ENCODE peak calls at places on chromosome 18, in five cellular contexts. C is K562, I is GM12878, T is H1, V is HepG2. W is an unnamed sample.

GRCh38 chr18:75033516-75033915 is 175.4 kb downstream of the PTGR3 start:
- DNase-seq in I (no peak), V (no peak), T (no peak), C (no peak), W (no peak)

GRCh38 chr18:13608791-13609552 is 117.4 kb downstream of the FAM210A start:
- DNase-seq in V (no peak), C (no peak), T (no peak), I (no peak), W (no peak)

GRCh38 chr18:74896390-74896991 is 298.8 kb downstream of the ZNF407 start:
- DNase-seq in T (no peak), I (no peak), C (no peak), V (peak; percentile 62), W (peak; percentile 51)

GRCh38 chr18:55302337-55302833 is 285.6 kb downstream of the TCF4 start:
- DNase-seq in I (no peak), C (no peak), T (no peak), V (no peak), W (no peak)

GRCh38 chr18:71673498-71673897 is 870.6 kb downstream of the CBLN2 start:
- DNase-seq in C (no peak), T (no peak), V (no peak), I (no peak), W (no peak)

GRCh38 chr18:13485604-13486003 is 240.8 kb downstream of the FAM210A start:
- DNase-seq in C (no peak), I (no peak), T (no peak), V (no peak), W (no peak)

GRCh38 chr18:63686871-63687270 is 15.9 kb upstream of the SERPINB11 start:
- DNase-seq in V (no peak), C (no peak), I (no peak), T (no peak), W (no peak)

GRCh38 chr18:62948788-62949187 is 233.4 kb downstream of the PHLPP1 start:
- DNase-seq in I (no peak), C (no peak), T (no peak), V (no peak), W (no peak)

GRCh38 chr18:47756364-47757016 is 174.0 kb downstream of the SMAD2 start:
- DNase-seq in I (no peak), T (peak; percentile 34), V (peak; percentile 46), C (peak; percentile 50), W (peak; percentile 44)

GRCh38 chr18:55287146-55287806 is 300.7 kb downstream of the TCF4 start:
- DNase-seq in I (no peak), V (no peak), T (no peak), C (no peak), W (no peak)

GRCh38 chr18:22563098-22563707 is 145.5 kb upstream of the CTAGE1 start:
- DNase-seq in I (peak; percentile 3), T (no peak), C (peak; percentile 68), V (peak; percentile 62), W (peak; percentile 74)

GRCh38 chr18:69469444-69469919 is 68.8 kb downstream of the DOK6 start:
- DNase-seq in I (no peak), V (no peak), T (peak; percentile 29), C (peak; percentile 24), W (peak; percentile 45)

GRCh38 chr18:36186461-36187137 is 698 bp upstream of the MOCOS start:
- DNase-seq in I (no peak), T (no peak), C (peak; percentile 69), V (peak; percentile 41), W (no peak)

GRCh38 chr18:7000484-7001096 is 117.0 kb downstream of the LAMA1 start:
- DNase-seq in V (peak; percentile 21), T (no peak), C (no peak), I (no peak), W (no peak)

GRCh38 chr18:9103488-9103887 is 989 bp downstream of the NDUFV2 start:
- DNase-seq in V (no peak), I (no peak), C (no peak), T (no peak), W (no peak)

GRCh38 chr18:78904179-78904531 is 75.5 kb upstream of the SALL3 start:
- DNase-seq in T (no peak), V (no peak), I (no peak), C (no peak), W (no peak)

GRCh38 chr18:78903436-78904178 is 76.0 kb upstream of the SALL3 start:
- DNase-seq in V (no peak), T (no peak), I (no peak), C (no peak), W (no peak)

GRCh38 chr18:78901923-78902794 is 77.5 kb upstream of the SALL3 start:
- DNase-seq in C (no peak), V (no peak), T (no peak), I (no peak), W (no peak)

GRCh38 chr18:78900938-78901909 is 78.4 kb upstream of the SALL3 start:
- DNase-seq in C (no peak), I (no peak), T (no peak), V (no peak), W (no peak)

DNA sequence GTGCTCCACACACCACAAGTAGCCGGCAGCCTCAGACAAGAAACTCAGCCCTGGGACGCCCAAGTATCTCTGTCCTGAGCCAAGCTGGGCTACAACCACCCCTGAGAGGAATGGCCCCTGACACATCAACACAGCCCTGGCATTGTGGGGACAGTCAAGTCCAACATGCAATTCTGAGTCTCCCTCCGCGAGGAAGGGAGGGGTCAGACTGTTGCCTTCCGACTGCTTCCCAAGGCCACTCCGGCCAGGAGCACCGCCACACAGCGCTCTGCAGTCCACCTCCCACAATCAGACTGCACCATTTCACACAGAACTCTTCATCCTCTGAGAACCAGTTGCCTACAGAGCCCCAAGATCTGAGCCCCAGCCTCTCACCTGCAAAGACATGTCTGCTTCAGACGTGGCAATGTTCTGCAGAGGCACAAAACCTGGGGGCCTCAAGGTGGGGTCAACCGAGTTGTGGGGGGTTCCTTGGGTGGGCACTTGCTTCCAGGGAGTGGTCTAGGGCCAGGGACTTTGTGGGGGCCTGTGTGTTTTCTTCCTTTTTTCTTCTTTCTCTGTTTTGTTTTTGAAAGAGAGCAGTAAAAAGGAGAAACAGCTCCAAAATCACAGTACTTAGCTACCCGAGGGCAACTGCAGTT is 76.7 kb upstream of the SALL3 start:
- DNase-seq in C (no peak), V (no peak), I (no peak), T (no peak), W (no peak)
- TF ChIP-seq SRF in C (no peak), V (no peak), I (no peak), T (no peak), W (no peak)

DNA sequence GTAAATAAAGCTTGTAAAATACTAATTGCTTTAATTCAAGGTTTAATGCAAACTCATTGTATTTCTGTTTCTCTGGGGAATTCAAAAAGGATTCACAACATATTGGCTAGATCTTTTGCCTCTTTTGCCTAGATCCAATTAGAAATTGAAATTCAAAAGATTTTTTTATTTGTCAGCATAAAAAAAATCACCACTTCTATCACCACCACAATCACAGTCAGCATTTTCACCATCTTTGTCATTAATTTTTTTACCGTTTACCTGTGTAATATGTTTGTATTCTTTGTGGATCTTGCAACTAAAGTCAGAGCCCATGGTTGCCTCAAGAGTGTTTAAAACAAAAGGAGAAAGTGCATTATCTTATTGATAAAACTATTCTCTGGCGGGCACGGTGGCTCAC is 537.0 kb upstream of the DCC start:
- DNase-seq in I (no peak), T (no peak), V (no peak), C (no peak), W (no peak)
- TF ChIP-seq SRF in I (no peak), T (no peak), V (no peak), C (no peak), W (no peak)

DNA sequence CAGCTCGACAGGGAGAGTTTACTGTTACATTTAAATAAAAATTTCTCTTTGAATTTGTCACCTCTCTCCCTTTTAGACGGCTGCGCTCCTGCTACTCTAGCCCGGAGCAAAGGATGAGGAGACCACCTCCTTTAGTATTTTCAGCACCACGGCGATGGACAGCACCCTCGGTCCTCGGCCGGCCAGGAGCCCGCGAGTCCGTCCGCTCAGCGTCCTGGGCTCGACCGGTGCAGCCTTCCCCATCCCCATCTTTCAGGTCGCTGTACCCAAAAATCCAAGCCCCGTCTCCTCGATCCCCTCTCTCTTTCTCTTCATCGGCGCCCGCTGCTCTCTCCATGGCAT is 831 bp downstream of the CELF4 start:
- DNase-seq in V (no peak), T (no peak), I (no peak), C (peak; percentile 51), W (no peak)
- TF ChIP-seq SRF in V (no peak), T (no peak), I (no peak), C (no peak), W (no peak)

DNA sequence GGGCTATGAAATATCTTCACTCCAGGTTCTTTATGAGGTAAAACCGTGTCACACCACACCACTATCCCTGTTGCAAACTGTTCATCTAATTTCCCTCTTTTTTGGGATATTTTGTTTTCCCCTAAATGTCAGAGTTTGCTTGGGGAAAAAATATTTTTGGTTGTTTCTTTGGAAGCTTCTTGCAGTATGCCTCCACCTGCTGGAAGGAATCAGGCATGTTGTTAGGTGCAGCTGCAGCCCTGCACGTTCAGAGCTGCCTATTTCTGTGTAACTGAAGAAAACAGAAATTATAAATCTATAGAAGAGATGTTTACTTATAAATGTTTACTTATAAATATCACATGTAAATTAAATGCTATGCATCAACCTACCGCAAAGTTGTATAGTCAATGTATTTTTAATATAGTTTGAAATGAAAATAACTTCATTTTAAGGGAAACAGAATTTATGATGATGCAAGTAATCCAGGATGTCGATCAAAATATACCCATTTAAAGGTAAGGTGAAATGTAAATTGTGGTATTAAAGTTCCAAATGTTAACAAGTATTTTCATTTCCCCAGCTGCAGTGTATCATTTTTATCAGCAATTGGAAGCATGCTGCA is 238.0 kb downstream of the ZNF516 start:
- DNase-seq in T (no peak), I (no peak), C (no peak), V (peak; percentile 22), W (peak; percentile 35)
- TF ChIP-seq SRF in T (no peak), I (no peak), C (no peak), V (no peak), W (no peak)

DNA sequence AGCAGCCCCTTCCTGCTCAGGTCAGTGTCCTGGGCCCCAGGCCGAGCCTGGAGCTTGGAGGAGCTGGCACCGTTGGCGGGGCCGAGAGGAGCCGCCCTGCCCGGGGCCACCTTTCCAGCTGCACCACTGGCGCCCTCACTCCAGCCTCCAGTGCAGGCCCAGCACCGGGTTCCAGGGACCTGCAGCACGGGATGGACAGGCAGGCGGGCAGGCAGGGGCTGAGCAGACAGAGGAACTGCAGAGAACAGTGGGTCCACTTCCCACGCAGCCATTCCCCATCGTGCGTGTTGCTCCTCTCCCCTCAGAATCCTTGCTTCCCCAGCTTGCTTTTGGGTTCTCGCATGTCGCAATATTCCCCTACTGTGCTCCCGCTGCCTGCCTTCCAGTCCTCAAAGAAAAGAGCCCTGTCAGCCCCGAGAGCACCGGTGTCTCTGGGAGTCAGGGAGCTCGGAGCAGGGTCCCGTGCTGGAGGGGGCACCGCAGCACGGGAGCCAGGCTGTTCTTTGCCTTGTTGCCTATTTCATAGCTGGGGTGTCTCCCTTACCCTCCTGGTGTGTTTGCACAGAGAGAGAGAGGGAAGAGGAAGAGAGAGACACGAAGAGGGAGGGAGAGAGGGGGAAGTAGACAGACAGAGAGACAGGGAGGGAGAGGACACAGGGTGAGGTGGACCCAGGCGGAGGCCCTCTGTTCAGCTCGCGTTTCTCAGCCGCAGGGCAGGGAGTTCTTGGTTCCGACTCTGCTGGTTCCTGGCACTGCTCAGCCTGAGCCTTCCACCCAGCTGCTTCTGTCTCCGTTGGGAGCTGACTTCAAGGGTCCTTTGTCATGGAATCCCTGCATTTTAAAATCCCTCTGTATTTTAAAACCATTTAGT is 126.0 kb downstream of the MBP start:
- DNase-seq in V (no peak), C (no peak), I (no peak), T (no peak), W (no peak)
- TF ChIP-seq SRF in V (no peak), C (no peak), I (no peak), T (no peak), W (no peak)

GRCh38 chr18:44325903-44326650 is 354.6 kb upstream of the SETBP1 start:
- DNase-seq in C (peak; percentile 3), T (peak; percentile 21), V (no peak), I (no peak), W (no peak)
- TF ChIP-seq SRF in C (no peak), T (no peak), V (no peak), I (no peak), W (no peak)

W was measured in HCT116.